ENCODE peak calls at places on chromosome 11, in ten cellular contexts. One of them, this sample, is unnamed.

GRCh38 chr11:9380773-9381172 is 3.7 kb upstream of the IPO7 start:
- DNase-seq in anterior cingulate cortex: no peak
- DNase-seq in activated naive CD4-positive, alpha-beta T cell: no peak
- DNase-seq in activated T-cell treated with anti-CD3 and anti-CD28 coated beads for 1 hour: no peak
- DNase-seq in stimulated activated CD8-positive, alpha-beta memory T cell treated with anti-CD3 and anti-CD28 coated beads, Interleukin-12 subunit alpha, Interleukin-12 subunit beta, amount 100 ng/mL, for 4 hours: no peak
- DNase-seq in retina: no peak
- DNase-seq in GM12865: no peak
- DNase-seq in mucosa of gallbladder: no peak
- DNase-seq in NCI-H1105: no peak
- DNase-seq in HuH-7: no peak
- DNase-seq in this sample: no peak

GRCh38 chr11:69361466-69361865 is 67.5 kb downstream of the MYEOV start:
- DNase-seq in mucosa of gallbladder: no peak
- DNase-seq in activated naive CD4-positive, alpha-beta T cell: no peak
- DNase-seq in stimulated activated CD8-positive, alpha-beta memory T cell treated with anti-CD3 and anti-CD28 coated beads, Interleukin-12 subunit alpha, Interleukin-12 subunit beta, amount 100 ng/mL, for 4 hours: no peak
- DNase-seq in NCI-H1105: no peak
- DNase-seq in HuH-7: no peak
- DNase-seq in GM12865: no peak
- DNase-seq in retina: no peak
- DNase-seq in activated T-cell treated with anti-CD3 and anti-CD28 coated beads for 1 hour: no peak
- DNase-seq in anterior cingulate cortex: no peak
- DNase-seq in this sample: no peak

GRCh38 chr11:106917973-106918372 is 100.3 kb downstream of the GUCY1A2 start:
- DNase-seq in activated naive CD4-positive, alpha-beta T cell: no peak
- DNase-seq in GM12865: peak
- DNase-seq in stimulated activated CD8-positive, alpha-beta memory T cell treated with anti-CD3 and anti-CD28 coated beads, Interleukin-12 subunit alpha, Interleukin-12 subunit beta, amount 100 ng/mL, for 4 hours: no peak
- DNase-seq in retina: no peak
- DNase-seq in activated T-cell treated with anti-CD3 and anti-CD28 coated beads for 1 hour: no peak
- DNase-seq in mucosa of gallbladder: no peak
- DNase-seq in HuH-7: no peak
- DNase-seq in anterior cingulate cortex: no peak
- DNase-seq in NCI-H1105: no peak
- DNase-seq in this sample: no peak

GRCh38 chr11:2787816-2788750 is 88.3 kb upstream of the KCNQ1OT1 start:
- DNase-seq in GM12865: no peak
- DNase-seq in stimulated activated CD8-positive, alpha-beta memory T cell treated with anti-CD3 and anti-CD28 coated beads, Interleukin-12 subunit alpha, Interleukin-12 subunit beta, amount 100 ng/mL, for 4 hours: no peak
- DNase-seq in mucosa of gallbladder: no peak
- DNase-seq in anterior cingulate cortex: no peak
- DNase-seq in activated T-cell treated with anti-CD3 and anti-CD28 coated beads for 1 hour: no peak
- DNase-seq in HuH-7: no peak
- DNase-seq in activated naive CD4-positive, alpha-beta T cell: no peak
- DNase-seq in NCI-H1105: no peak
- DNase-seq in retina: no peak
- DNase-seq in this sample: no peak

GRCh38 chr11:118211006-118211405 is 13.8 kb downstream of the JAML start:
- DNase-seq in retina: no peak
- DNase-seq in stimulated activated CD8-positive, alpha-beta memory T cell treated with anti-CD3 and anti-CD28 coated beads, Interleukin-12 subunit alpha, Interleukin-12 subunit beta, amount 100 ng/mL, for 4 hours: no peak
- DNase-seq in NCI-H1105: no peak
- DNase-seq in activated naive CD4-positive, alpha-beta T cell: no peak
- DNase-seq in HuH-7: no peak
- DNase-seq in activated T-cell treated with anti-CD3 and anti-CD28 coated beads for 1 hour: no peak
- DNase-seq in mucosa of gallbladder: no peak
- DNase-seq in anterior cingulate cortex: no peak
- DNase-seq in GM12865: no peak
- DNase-seq in this sample: no peak

GRCh38 chr11:47244664-47245350 is 3.8 kb downstream of the ACP2 start:
- DNase-seq in activated naive CD4-positive, alpha-beta T cell: no peak
- DNase-seq in mucosa of gallbladder: no peak
- DNase-seq in GM12865: no peak
- DNase-seq in NCI-H1105: no peak
- DNase-seq in stimulated activated CD8-positive, alpha-beta memory T cell treated with anti-CD3 and anti-CD28 coated beads, Interleukin-12 subunit alpha, Interleukin-12 subunit beta, amount 100 ng/mL, for 4 hours: no peak
- DNase-seq in anterior cingulate cortex: no peak
- DNase-seq in HuH-7: no peak
- DNase-seq in retina: no peak
- DNase-seq in activated T-cell treated with anti-CD3 and anti-CD28 coated beads for 1 hour: no peak
- DNase-seq in this sample: no peak

GRCh38 chr11:116317212-116317611 is 455.6 kb downstream of the BUD13 start:
- DNase-seq in HuH-7: no peak
- DNase-seq in GM12865: no peak
- DNase-seq in stimulated activated CD8-positive, alpha-beta memory T cell treated with anti-CD3 and anti-CD28 coated beads, Interleukin-12 subunit alpha, Interleukin-12 subunit beta, amount 100 ng/mL, for 4 hours: no peak
- DNase-seq in activated T-cell treated with anti-CD3 and anti-CD28 coated beads for 1 hour: no peak
- DNase-seq in mucosa of gallbladder: no peak
- DNase-seq in retina: no peak
- DNase-seq in activated naive CD4-positive, alpha-beta T cell: no peak
- DNase-seq in NCI-H1105: no peak
- DNase-seq in anterior cingulate cortex: no peak
- DNase-seq in this sample: no peak

GRCh38 chr11:57288771-57289579 is 35.8 kb downstream of the TNKS1BP1 start:
- DNase-seq in activated T-cell treated with anti-CD3 and anti-CD28 coated beads for 1 hour: no peak
- DNase-seq in activated naive CD4-positive, alpha-beta T cell: no peak
- DNase-seq in NCI-H1105: peak
- DNase-seq in mucosa of gallbladder: no peak
- DNase-seq in stimulated activated CD8-positive, alpha-beta memory T cell treated with anti-CD3 and anti-CD28 coated beads, Interleukin-12 subunit alpha, Interleukin-12 subunit beta, amount 100 ng/mL, for 4 hours: no peak
- DNase-seq in HuH-7: no peak
- DNase-seq in GM12865: no peak
- DNase-seq in retina: peak
- DNase-seq in anterior cingulate cortex: no peak
- DNase-seq in this sample: no peak

GRCh38 chr11:91160661-91161060 is 937.8 kb upstream of the CHORDC1 start:
- DNase-seq in activated T-cell treated with anti-CD3 and anti-CD28 coated beads for 1 hour: no peak
- DNase-seq in HuH-7: no peak
- DNase-seq in activated naive CD4-positive, alpha-beta T cell: no peak
- DNase-seq in GM12865: no peak
- DNase-seq in mucosa of gallbladder: no peak
- DNase-seq in anterior cingulate cortex: no peak
- DNase-seq in NCI-H1105: no peak
- DNase-seq in stimulated activated CD8-positive, alpha-beta memory T cell treated with anti-CD3 and anti-CD28 coated beads, Interleukin-12 subunit alpha, Interleukin-12 subunit beta, amount 100 ng/mL, for 4 hours: no peak
- DNase-seq in retina: no peak
- DNase-seq in this sample: no peak

GRCh38 chr11:18144243-18144642 is 11.9 kb downstream of the MRGPRX3 start:
- DNase-seq in stimulated activated CD8-positive, alpha-beta memory T cell treated with anti-CD3 and anti-CD28 coated beads, Interleukin-12 subunit alpha, Interleukin-12 subunit beta, amount 100 ng/mL, for 4 hours: no peak
- DNase-seq in activated naive CD4-positive, alpha-beta T cell: no peak
- DNase-seq in activated T-cell treated with anti-CD3 and anti-CD28 coated beads for 1 hour: no peak
- DNase-seq in anterior cingulate cortex: no peak
- DNase-seq in retina: no peak
- DNase-seq in HuH-7: no peak
- DNase-seq in mucosa of gallbladder: no peak
- DNase-seq in GM12865: no peak
- DNase-seq in NCI-H1105: no peak
- DNase-seq in this sample: peak

GRCh38 chr11:83483808-83484207 is 197.6 kb upstream of the CCDC90B start:
- DNase-seq in activated naive CD4-positive, alpha-beta T cell: no peak
- DNase-seq in NCI-H1105: no peak
- DNase-seq in activated T-cell treated with anti-CD3 and anti-CD28 coated beads for 1 hour: no peak
- DNase-seq in GM12865: no peak
- DNase-seq in retina: no peak
- DNase-seq in anterior cingulate cortex: no peak
- DNase-seq in mucosa of gallbladder: no peak
- DNase-seq in HuH-7: no peak
- DNase-seq in stimulated activated CD8-positive, alpha-beta memory T cell treated with anti-CD3 and anti-CD28 coated beads, Interleukin-12 subunit alpha, Interleukin-12 subunit beta, amount 100 ng/mL, for 4 hours: no peak
- DNase-seq in this sample: no peak

GRCh38 chr11:109547356-109548027 is 125.5 kb downstream of the C11orf87 start:
- DNase-seq in activated T-cell treated with anti-CD3 and anti-CD28 coated beads for 1 hour: no peak
- DNase-seq in mucosa of gallbladder: no peak
- DNase-seq in NCI-H1105: no peak
- DNase-seq in retina: no peak
- DNase-seq in activated naive CD4-positive, alpha-beta T cell: no peak
- DNase-seq in anterior cingulate cortex: no peak
- DNase-seq in HuH-7: no peak
- DNase-seq in GM12865: no peak
- DNase-seq in stimulated activated CD8-positive, alpha-beta memory T cell treated with anti-CD3 and anti-CD28 coated beads, Interleukin-12 subunit alpha, Interleukin-12 subunit beta, amount 100 ng/mL, for 4 hours: no peak
- DNase-seq in this sample: no peak

GRCh38 chr11:35978891-35979290 is 35.0 kb downstream of the LDLRAD3 start:
- DNase-seq in HuH-7: no peak
- DNase-seq in anterior cingulate cortex: no peak
- DNase-seq in mucosa of gallbladder: no peak
- DNase-seq in stimulated activated CD8-positive, alpha-beta memory T cell treated with anti-CD3 and anti-CD28 coated beads, Interleukin-12 subunit alpha, Interleukin-12 subunit beta, amount 100 ng/mL, for 4 hours: no peak
- DNase-seq in retina: no peak
- DNase-seq in NCI-H1105: no peak
- DNase-seq in activated naive CD4-positive, alpha-beta T cell: no peak
- DNase-seq in GM12865: no peak
- DNase-seq in activated T-cell treated with anti-CD3 and anti-CD28 coated beads for 1 hour: no peak
- DNase-seq in this sample: no peak

GRCh38 chr11:40315122-40315521 is 1144.3 kb downstream of the LRRC4C start:
- DNase-seq in HuH-7: no peak
- DNase-seq in activated T-cell treated with anti-CD3 and anti-CD28 coated beads for 1 hour: no peak
- DNase-seq in anterior cingulate cortex: no peak
- DNase-seq in retina: no peak
- DNase-seq in stimulated activated CD8-positive, alpha-beta memory T cell treated with anti-CD3 and anti-CD28 coated beads, Interleukin-12 subunit alpha, Interleukin-12 subunit beta, amount 100 ng/mL, for 4 hours: no peak
- DNase-seq in GM12865: no peak
- DNase-seq in activated naive CD4-positive, alpha-beta T cell: no peak
- DNase-seq in NCI-H1105: no peak
- DNase-seq in mucosa of gallbladder: no peak
- DNase-seq in this sample: no peak

GRCh38 chr11:9459573-9460321 is 1.1 kb upstream of the ZNF143 start:
- DNase-seq in stimulated activated CD8-positive, alpha-beta memory T cell treated with anti-CD3 and anti-CD28 coated beads, Interleukin-12 subunit alpha, Interleukin-12 subunit beta, amount 100 ng/mL, for 4 hours: peak
- DNase-seq in NCI-H1105: peak
- DNase-seq in GM12865: peak
- DNase-seq in retina: no peak
- DNase-seq in mucosa of gallbladder: peak
- DNase-seq in activated naive CD4-positive, alpha-beta T cell: peak
- DNase-seq in activated T-cell treated with anti-CD3 and anti-CD28 coated beads for 1 hour: no peak
- DNase-seq in HuH-7: no peak
- DNase-seq in anterior cingulate cortex: no peak
- DNase-seq in this sample: no peak

GRCh38 chr11:68313574-68314202 is 1.3 kb downstream of the LRP5 start:
- DNase-seq in mucosa of gallbladder: no peak
- DNase-seq in activated naive CD4-positive, alpha-beta T cell: no peak
- DNase-seq in stimulated activated CD8-positive, alpha-beta memory T cell treated with anti-CD3 and anti-CD28 coated beads, Interleukin-12 subunit alpha, Interleukin-12 subunit beta, amount 100 ng/mL, for 4 hours: no peak
- DNase-seq in activated T-cell treated with anti-CD3 and anti-CD28 coated beads for 1 hour: no peak
- DNase-seq in anterior cingulate cortex: no peak
- DNase-seq in retina: peak
- DNase-seq in NCI-H1105: no peak
- DNase-seq in HuH-7: no peak
- DNase-seq in GM12865: no peak
- DNase-seq in this sample: no peak